ENCODE peak calls at places on chromosomes 3 and 15, in five cellular contexts. One of them, this sample, is unnamed.

GRCh38 chr15:51024735-51025453 is 69.8 kb downstream of the TNFAIP8L3 start:
- DNase-seq in AG04450: no peak
- DNase-seq in CD8-positive, alpha-beta memory T cell: no peak
- DNase-seq in sigmoid colon: no peak
- DNase-seq in left kidney: no peak
- DNase-seq in this sample: no peak

GRCh38 chr3:42706721-42707619 is 4.4 kb upstream of the HHATL start:
- DNase-seq in AG04450: no peak
- DNase-seq in CD8-positive, alpha-beta memory T cell: no peak
- DNase-seq in sigmoid colon: peak
- DNase-seq in left kidney: no peak
- DNase-seq in this sample: no peak

GRCh38 chr15:55118341-55118740 is 78.4 kb downstream of the RSL24D1 start:
- DNase-seq in AG04450: no peak
- DNase-seq in CD8-positive, alpha-beta memory T cell: no peak
- DNase-seq in sigmoid colon: no peak
- DNase-seq in left kidney: peak
- DNase-seq in this sample: no peak

GRCh38 chr3:143123353-143123974 is 3.9 kb downstream of the CHST2 start:
- DNase-seq in AG04450: no peak
- DNase-seq in CD8-positive, alpha-beta memory T cell: no peak
- DNase-seq in sigmoid colon: no peak
- DNase-seq in left kidney: no peak
- DNase-seq in this sample: no peak

GRCh38 chr15:29670945-29671307 is 151.3 kb downstream of the TJP1 start:
- DNase-seq in AG04450: no peak
- DNase-seq in CD8-positive, alpha-beta memory T cell: no peak
- DNase-seq in sigmoid colon: no peak
- DNase-seq in left kidney: peak
- DNase-seq in this sample: no peak

GRCh38 chr3:149968216-149968615 is 2.5 kb downstream of the PFN2 start:
- DNase-seq in AG04450: no peak
- DNase-seq in CD8-positive, alpha-beta memory T cell: no peak
- DNase-seq in sigmoid colon: no peak
- DNase-seq in left kidney: peak
- DNase-seq in this sample: no peak

GRCh38 chr3:149377408-149378111 is at the start of gene TM4SF1:
- DNase-seq in AG04450: peak
- DNase-seq in CD8-positive, alpha-beta memory T cell: no peak
- DNase-seq in sigmoid colon: peak
- DNase-seq in left kidney: peak
- DNase-seq in this sample: peak

GRCh38 chr3:25338158-25338725 is 89.8 kb upstream of the RARB start:
- DNase-seq in AG04450: no peak
- DNase-seq in CD8-positive, alpha-beta memory T cell: no peak
- DNase-seq in sigmoid colon: no peak
- DNase-seq in left kidney: peak
- DNase-seq in this sample: no peak

GRCh38 chr3:10647376-10647775 is 142.0 kb upstream of the ATP2B2 start:
- DNase-seq in AG04450: no peak
- DNase-seq in CD8-positive, alpha-beta memory T cell: no peak
- DNase-seq in sigmoid colon: no peak
- DNase-seq in left kidney: no peak
- DNase-seq in this sample: no peak

GRCh38 chr15:88166330-88166993 is 90.1 kb downstream of the NTRK3 start:
- DNase-seq in AG04450: no peak
- DNase-seq in CD8-positive, alpha-beta memory T cell: no peak
- DNase-seq in sigmoid colon: no peak
- DNase-seq in left kidney: peak
- DNase-seq in this sample: no peak

GRCh38 chr15:38460543-38460942 is 6.6 kb downstream of the FAM98B start:
- DNase-seq in AG04450: no peak
- DNase-seq in CD8-positive, alpha-beta memory T cell: no peak
- DNase-seq in sigmoid colon: no peak
- DNase-seq in left kidney: no peak
- DNase-seq in this sample: no peak

GRCh38 chr3:171458056-171458856 is 1.9 kb downstream of the TNIK start:
- DNase-seq in AG04450: no peak
- DNase-seq in CD8-positive, alpha-beta memory T cell: peak
- DNase-seq in sigmoid colon: no peak
- DNase-seq in left kidney: peak
- DNase-seq in this sample: no peak

GRCh38 chr3:102182162-102182561 is 252.7 kb upstream of the ZPLD1 start:
- DNase-seq in AG04450: no peak
- DNase-seq in CD8-positive, alpha-beta memory T cell: no peak
- DNase-seq in sigmoid colon: no peak
- DNase-seq in left kidney: peak
- DNase-seq in this sample: no peak

GRCh38 chr3:97895216-97895615 is 73.4 kb downstream of the CRYBG3 start:
- DNase-seq in AG04450: no peak
- DNase-seq in CD8-positive, alpha-beta memory T cell: no peak
- DNase-seq in sigmoid colon: no peak
- DNase-seq in left kidney: no peak
- DNase-seq in this sample: no peak

GRCh38 chr3:48655586-48655985 is 7.1 kb downstream of the CELSR3 start:
- DNase-seq in AG04450: no peak
- DNase-seq in CD8-positive, alpha-beta memory T cell: peak
- DNase-seq in sigmoid colon: no peak
- DNase-seq in left kidney: peak
- DNase-seq in this sample: no peak

GRCh38 chr3:21390136-21390535 is 360.9 kb downstream of the ZNF385D start:
- DNase-seq in AG04450: no peak
- DNase-seq in CD8-positive, alpha-beta memory T cell: no peak
- DNase-seq in sigmoid colon: no peak
- DNase-seq in left kidney: no peak
- DNase-seq in this sample: no peak

GRCh38 chr3:153209596-153209995 is 47.6 kb downstream of the RAP2B start:
- DNase-seq in AG04450: no peak
- DNase-seq in CD8-positive, alpha-beta memory T cell: no peak
- DNase-seq in sigmoid colon: no peak
- DNase-seq in left kidney: no peak
- DNase-seq in this sample: no peak

GRCh38 chr15:53208759-53209158 is 418.6 kb upstream of the ONECUT1 start:
- DNase-seq in AG04450: no peak
- DNase-seq in CD8-positive, alpha-beta memory T cell: no peak
- DNase-seq in sigmoid colon: no peak
- DNase-seq in left kidney: no peak
- DNase-seq in this sample: no peak

This sample was measured in right cardiac atrium.